ENCODE peak calls at places on chromosomes 13 and 19, in six cellular contexts. W, G, X, J, K and A are unnamed samples.

GRCh38 chr13:74251778-74252519 is 117.7 kb upstream of the KLF12 start:
- DNase-seq in W (no peak), G (no peak), X (no peak), J (no peak), K (peak), A (no peak)

GRCh38 chr13:86087241-86087640 is 288.0 kb upstream of the SLITRK6 start:
- DNase-seq in W (no peak), G (no peak), X (no peak), J (no peak), K (no peak), A (no peak)

GRCh38 chr19:36152061-36152885 is at the start of gene COX7A1:
- DNase-seq in W (no peak), G (no peak), X (no peak), J (no peak), K (peak), A (no peak)

GRCh38 chr19:33557720-33558119 is 36.1 kb upstream of the PEPD start:
- DNase-seq in W (no peak), G (no peak), X (no peak), J (no peak), K (no peak), A (no peak)

GRCh38 chr13:45341799-45342584 is 1.0 kb upstream of the TPT1 start:
- DNase-seq in W (no peak), G (no peak), X (no peak), J (peak), K (peak), A (peak)

GRCh38 chr13:112346173-112346898 is 29.8 kb upstream of the SPACA7 start:
- DNase-seq in W (no peak), G (no peak), X (no peak), J (no peak), K (no peak), A (no peak)

GRCh38 chr13:31044658-31045620 is 112.5 kb downstream of the TEX26 start:
- DNase-seq in W (no peak), G (no peak), X (no peak), J (peak), K (no peak), A (peak)

GRCh38 chr13:40069173-40070044 is 413.9 kb downstream of the COG6 start:
- DNase-seq in W (peak), G (peak), X (peak), J (peak), K (peak), A (peak)

GRCh38 chr19:17943284-17944221 is 10.7 kb downstream of the CCDC124 start:
- DNase-seq in W (no peak), G (no peak), X (no peak), J (no peak), K (no peak), A (no peak)

GRCh38 chr19:41711376-41712261 is 3.2 kb downstream of the CEACAM5 start:
- DNase-seq in W (no peak), G (no peak), X (no peak), J (peak), K (no peak), A (no peak)

GRCh38 chr19:19866599-19867248 is 1.0 kb downstream of the ZNF253 start:
- DNase-seq in W (peak), G (peak), X (peak), J (peak), K (no peak), A (no peak)

GRCh38 chr13:98807774-98808173 is 55.3 kb upstream of the SLC15A1 start:
- DNase-seq in W (no peak), G (no peak), X (no peak), J (no peak), K (no peak), A (no peak)

GRCh38 chr13:42924290-42924803 is 67.7 kb downstream of the EPSTI1 start:
- DNase-seq in W (no peak), G (no peak), X (no peak), J (no peak), K (no peak), A (no peak)

GRCh38 chr13:79282976-79283375 is 123.1 kb downstream of the RBM26 start:
- DNase-seq in W (no peak), G (no peak), X (no peak), J (no peak), K (no peak), A (no peak)

GRCh38 chr13:28333204-28333900 is 161.6 kb downstream of the FLT1 start:
- DNase-seq in W (no peak), G (no peak), X (no peak), J (no peak), K (no peak), A (peak)

GRCh38 chr13:106998664-106999063 is 430.7 kb upstream of the ARGLU1 start:
- DNase-seq in W (no peak), G (no peak), X (no peak), J (no peak), K (no peak), A (no peak)

GRCh38 chr13:75458696-75459422 is 23.1 kb downstream of the TBC1D4 start:
- DNase-seq in W (no peak), G (no peak), X (no peak), J (peak), K (no peak), A (no peak)